ENCODE peak calls at places on chromosome X, in four cellular contexts. T is iPS DF 6.9; Q is activated CD4-positive, CD25-positive, alpha-beta regulatory T cell; M is GOT3. Y is an unnamed sample.

GRCh38 chrX:47690175-47690574 is 31.2 kb upstream of the UXT start:
- DNase-seq in T (no peak), M (no peak), Q (no peak), Y (no peak)

GRCh38 chrX:96183843-96184242 is 500.8 kb upstream of the DIAPH2 start:
- DNase-seq in M (no peak), T (no peak), Q (no peak), Y (no peak)

GRCh38 chrX:143934542-143934941 is 50.7 kb downstream of the UBE2NL start:
- DNase-seq in M (no peak), T (no peak), Q (no peak), Y (no peak)

GRCh38 chrX:44872319-44872816 is 620 bp upstream of the KDM6A start:
- DNase-seq in T (no peak), M (peak), Q (peak), Y (no peak)

GRCh38 chrX:10022580-10023245 is 55.6 kb downstream of the CLDN34 start:
- DNase-seq in M (no peak), T (no peak), Q (no peak), Y (no peak)

GRCh38 chrX:13167444-13168207 is 123.2 kb upstream of the FAM9C start:
- DNase-seq in Q (no peak), M (no peak), T (no peak), Y (no peak)

GRCh38 chrX:110316351-110317078 is 1.4 kb downstream of the AMMECR1 start:
- DNase-seq in T (no peak), M (no peak), Q (no peak), Y (no peak)

GRCh38 chrX:119008122-119008744 is 33.8 kb downstream of the LONRF3 start:
- DNase-seq in T (no peak), M (no peak), Q (no peak), Y (no peak)

GRCh38 chrX:19388064-19388679 is 44.4 kb downstream of the PDHA1 start:
- DNase-seq in M (no peak), Q (no peak), T (no peak), Y (peak)

GRCh38 chrX:9378980-9379696 is 85.7 kb upstream of the TBL1X start:
- DNase-seq in M (no peak), T (no peak), Q (no peak), Y (no peak)

GRCh38 chrX:39242187-39242586 is 440.9 kb downstream of the MID1IP1 start:
- DNase-seq in T (peak), M (no peak), Q (no peak), Y (no peak)

GRCh38 chrX:115330498-115331138 is 41.1 kb downstream of the LUZP4 start:
- DNase-seq in M (no peak), T (peak), Q (no peak), Y (peak)

GRCh38 chrX:53294024-53294648 is 12.8 kb upstream of the IQSEC2 start:
- DNase-seq in T (no peak), M (no peak), Q (no peak), Y (no peak)

GRCh38 chrX:43703211-43703791 is 47.2 kb downstream of the MAOA start:
- DNase-seq in T (no peak), Q (no peak), M (no peak), Y (no peak)

GRCh38 chrX:10620121-10620699 is at the start of gene MID1:
- DNase-seq in M (peak), T (no peak), Q (no peak), Y (peak)

GRCh38 chrX:14700982-14701381 is 171.6 kb downstream of the GLRA2 start:
- DNase-seq in M (no peak), Q (no peak), T (no peak), Y (no peak)

GRCh38 chrX:133265331-133265730 is 47.2 kb upstream of the TFDP3 start:
- DNase-seq in T (peak), M (no peak), Q (no peak), Y (no peak)

GRCh38 chrX:19188566-19188965 is 66.3 kb upstream of the ADGRG2 start:
- DNase-seq in M (no peak), Q (no peak), T (no peak), Y (no peak)

GRCh38 chrX:153649178-153649914 is 2.3 kb downstream of the DUSP9 start:
- DNase-seq in M (no peak), T (no peak), Q (no peak), Y (peak)

GRCh38 chrX:13669246-13669689 is 16.3 kb downstream of the TCEANC start:
- DNase-seq in Q (no peak), M (peak), T (no peak), Y (no peak)

GRCh38 chrX:125762954-125763353 is 403.1 kb downstream of the DCAF12L2 start:
- DNase-seq in M (no peak), Q (no peak), T (no peak), Y (no peak)

GRCh38 chrX:111100191-111100590 is 4.2 kb downstream of the PAK3 start:
- DNase-seq in T (no peak), M (no peak), Q (no peak), Y (no peak)